ENCODE peak calls at places on chromosomes 16 and 17, in nine cellular contexts. B, T, V, W, N, X, F, P and A are unnamed samples.

GRCh38 chr16:87550510-87550961 is 51.8 kb upstream of the JPH3 start:
- DNase-seq in B (peak), T (peak), V (no peak), W (peak), N (peak), X (peak), F (no peak), P (peak), A (no peak)

GRCh38 chr17:78307887-78308633 is 51.8 kb downstream of the SOCS3 start:
- DNase-seq in B (no peak), T (no peak), V (no peak), W (no peak), N (no peak), X (no peak), F (peak), P (no peak), A (no peak)

GRCh38 chr17:18241229-18241871 is 15.9 kb downstream of the LLGL1 start:
- DNase-seq in B (no peak), T (no peak), V (no peak), W (no peak), N (no peak), X (no peak), F (no peak), P (no peak), A (no peak)

GRCh38 chr17:80029235-80029974 is 6.3 kb downstream of the TBC1D16 start:
- DNase-seq in B (no peak), T (no peak), V (no peak), W (no peak), N (no peak), X (peak), F (peak), P (no peak), A (peak)

GRCh38 chr16:81633147-81633619 is 145.9 kb upstream of the PLCG2 start:
- DNase-seq in B (no peak), T (no peak), V (no peak), W (peak), N (no peak), X (no peak), F (no peak), P (no peak), A (no peak)

GRCh38 chr17:63082273-63082861 is 116.3 kb downstream of the TANC2 start:
- DNase-seq in B (no peak), T (no peak), V (no peak), W (no peak), N (no peak), X (no peak), F (no peak), P (no peak), A (peak)

GRCh38 chr16:4116328-4117249 is at the start of gene ADCY9:
- DNase-seq in B (peak), T (peak), V (peak), W (peak), N (peak), X (peak), F (peak), P (peak), A (peak)

GRCh38 chr16:2048116-2048543 is 345 bp downstream of the TSC2 start:
- DNase-seq in B (no peak), T (no peak), V (no peak), W (no peak), N (no peak), X (no peak), F (no peak), P (no peak), A (no peak)

GRCh38 chr17:16085066-16085699 is 85.6 kb downstream of the TTC19 start:
- DNase-seq in B (no peak), T (no peak), V (no peak), W (no peak), N (no peak), X (no peak), F (no peak), P (no peak), A (peak)

GRCh38 chr17:66673668-66674276 is 161.1 kb upstream of the CACNG5 start:
- DNase-seq in B (no peak), T (no peak), V (no peak), W (peak), N (peak), X (peak), F (peak), P (peak), A (peak)

GRCh38 chr17:42458497-42459255 is at the start of gene ATP6V0A1:
- DNase-seq in B (peak), T (peak), V (peak), W (peak), N (peak), X (peak), F (peak), P (peak), A (peak)